ENCODE peak calls at places on chromosomes 12 and 14, in five cellular contexts. D is neural progenitor cell, Y is OCI-LY7, V is A549, M is nephron progenitor cell. I is an unnamed sample.

GRCh38 chr14:106790189-106791036 is 1264.0 kb downstream of the TMEM121 start:
- DNase-seq in V (peak; percentile 25), D (peak; percentile 2), Y (peak; percentile 90), M (peak; percentile 19), I (peak; percentile 71)

GRCh38 chr12:89760783-89761182 is 52.1 kb upstream of the ATP2B1 start:
- DNase-seq in Y (peak; percentile 13), M (no peak), V (no peak), D (no peak), I (no peak)

GRCh38 chr12:39224971-39225370 is 217.9 kb downstream of the KIF21A start:
- DNase-seq in D (no peak), V (no peak), Y (no peak), M (no peak), I (no peak)

GRCh38 chr12:127548123-127548553 is 718.8 kb upstream of the TMEM132C start:
- DNase-seq in D (no peak), V (no peak), Y (no peak), M (no peak), I (no peak)

GRCh38 chr12:22518067-22518719 is 26.1 kb downstream of the C2CD5 start:
- DNase-seq in Y (no peak), V (no peak), D (no peak), M (no peak), I (no peak)

GRCh38 chr14:81412779-81413178 is 12.7 kb upstream of the STON2 start:
- DNase-seq in D (no peak), M (no peak), Y (no peak), V (no peak), I (no peak)

GRCh38 chr12:22289250-22289649 is 45.3 kb downstream of the ST8SIA1 start:
- DNase-seq in Y (no peak), M (no peak), V (no peak), D (no peak), I (no peak)

GRCh38 chr12:126700115-126700514 is 1566.9 kb upstream of the TMEM132C start:
- DNase-seq in D (no peak), Y (no peak), V (no peak), M (no peak), I (no peak)

GRCh38 chr12:58105225-58106119 is 164.1 kb downstream of the ATP23 start:
- DNase-seq in M (no peak), D (no peak), V (peak; percentile 14), Y (no peak), I (no peak)

GRCh38 chr12:104182621-104183378 is 32.8 kb upstream of the TXNRD1 start:
- DNase-seq in M (no peak), Y (no peak), V (no peak), D (no peak), I (no peak)

GRCh38 chr14:53766106-53766505 is 190.5 kb downstream of the BMP4 start:
- DNase-seq in V (no peak), Y (no peak), M (no peak), D (no peak), I (no peak)

GRCh38 chr14:45373877-45374276 is 120.9 kb upstream of the MIS18BP1 start:
- DNase-seq in D (peak; percentile 20), Y (no peak), V (no peak), M (no peak), I (no peak)

GRCh38 chr14:104604461-104605449 is at the start of gene TMEM179:
- DNase-seq in V (no peak), Y (no peak), M (peak; percentile 88), D (peak; percentile 93), I (peak; percentile 53)

GRCh38 chr12:101230547-101230946 is 20.5 kb upstream of the SLC5A8 start:
- DNase-seq in V (no peak), M (no peak), D (no peak), Y (no peak), I (no peak)

GRCh38 chr12:46472893-46473633 is 100.5 kb upstream of the SLC38A2 start:
- DNase-seq in D (no peak), M (no peak), V (no peak), Y (no peak), I (no peak)

GRCh38 chr12:109988274-109988673 is 7.9 kb downstream of the GIT2 start:
- DNase-seq in V (no peak), Y (no peak), M (no peak), D (no peak), I (no peak)

GRCh38 chr12:76866726-76867125 is 12.1 kb downstream of the CSRP2 start:
- DNase-seq in D (peak; percentile 77), V (no peak), Y (peak; percentile 85), M (peak; percentile 36), I (no peak)

GRCh38 chr12:105723066-105723465 is 392.6 kb downstream of the C12orf75 start:
- DNase-seq in V (no peak), Y (no peak), M (no peak), D (peak; percentile 23), I (no peak)

GRCh38 chr12:9235519-9235918 is 27.3 kb upstream of the PZP start:
- DNase-seq in Y (no peak), V (no peak), D (no peak), M (no peak), I (no peak)

GRCh38 chr14:98489115-98489514 is 782.9 kb downstream of the BCL11B start:
- DNase-seq in Y (no peak), V (no peak), D (no peak), M (no peak), I (no peak)

GRCh38 chr12:13000616-13000934 is 510 bp upstream of the HEBP1 start:
- DNase-seq in V (peak; percentile 58), Y (no peak), M (no peak), D (peak; percentile 79), I (peak; percentile 66)

GRCh38 chr12:45801625-45802024 is 72.1 kb downstream of the ARID2 start:
- DNase-seq in D (no peak), Y (no peak), V (no peak), M (no peak), I (no peak)

GRCh38 chr12:130715150-130715995 is 726 bp downstream of the RIMBP2 start:
- DNase-seq in V (no peak), M (peak; percentile 49), D (peak; percentile 57), Y (no peak), I (no peak)

GRCh38 chr14:20429801-20430669 is 5.9 kb downstream of the KLHL33 start:
- DNase-seq in V (no peak), Y (no peak), M (no peak), D (no peak), I (no peak)

GRCh38 chr14:51563560-51563959 is 88.2 kb upstream of the FRMD6 start:
- DNase-seq in Y (no peak), M (no peak), V (no peak), D (no peak), I (no peak)

DNA sequence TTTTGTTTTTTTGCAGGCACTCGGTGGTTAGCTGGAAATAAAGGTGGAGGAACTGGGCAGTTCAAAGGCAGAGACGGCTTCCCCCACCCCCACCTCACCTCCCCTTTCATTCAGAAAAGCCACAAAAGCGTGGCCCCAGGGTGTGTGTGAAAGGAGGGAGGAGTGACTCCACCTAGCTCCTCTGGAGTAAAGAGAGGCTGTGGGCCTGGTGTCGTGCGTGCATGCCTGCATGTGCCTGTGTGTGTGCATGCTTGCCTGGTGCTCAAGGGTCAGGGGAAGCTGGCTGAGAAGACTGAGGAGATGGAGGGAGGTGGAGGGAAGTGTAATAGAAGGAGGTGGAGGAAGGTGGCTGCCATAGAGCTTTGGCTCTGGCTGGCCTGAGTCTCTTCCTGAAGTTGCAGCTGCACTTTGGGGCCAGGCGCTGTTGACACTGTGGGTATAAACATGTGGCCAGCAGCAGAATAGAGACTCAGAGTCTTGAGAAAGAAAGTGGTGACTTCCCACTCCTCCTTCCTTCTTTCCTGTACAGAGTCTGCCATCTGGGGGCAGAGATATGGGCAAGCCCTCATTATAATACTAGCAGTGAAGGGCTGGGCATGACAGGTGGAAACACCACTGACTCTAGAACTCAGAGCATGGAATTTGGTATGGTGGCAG is 36.9 kb upstream of the SINHCAF start:
- DNase-seq in V (no peak), M (no peak), D (peak; percentile 62), Y (peak; percentile 79), I (peak; percentile 47)
- TF ChIP-seq CTCF in V (no peak), M (no peak), D (no peak), Y (peak; percentile 54), I (peak; percentile 22)

DNA sequence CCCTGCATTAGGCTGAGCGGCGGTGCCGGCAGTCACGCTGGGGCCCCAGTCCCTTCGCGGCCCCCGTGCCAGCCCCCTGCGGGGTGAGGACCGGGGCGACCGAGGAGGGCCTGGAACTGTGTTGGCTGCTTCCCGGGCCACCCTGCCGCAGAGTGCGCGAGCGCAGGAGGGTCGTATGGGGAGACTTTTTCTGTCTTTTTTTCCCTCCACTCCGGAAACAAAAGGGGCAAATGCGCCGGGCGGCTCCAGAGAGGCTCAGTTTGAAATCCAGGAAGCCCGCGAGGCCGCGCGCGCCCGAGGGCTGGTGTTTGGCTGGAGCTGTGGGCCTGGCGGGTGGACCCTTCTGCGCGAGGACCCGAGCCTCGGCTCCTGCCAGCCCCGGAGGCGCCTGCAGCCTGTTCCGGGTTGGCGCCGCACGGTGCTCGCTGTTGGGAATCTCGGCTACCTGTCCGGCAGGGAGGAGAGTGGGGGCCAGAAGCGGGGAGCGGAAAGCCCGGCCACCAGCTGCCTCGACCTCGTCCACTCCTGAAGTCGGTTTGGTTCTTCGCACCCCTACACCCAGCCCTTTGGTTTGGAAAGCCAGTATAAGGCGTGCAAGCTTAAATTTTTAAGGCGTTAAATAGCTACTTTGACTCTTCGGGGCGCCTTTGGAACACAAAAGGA is 650 bp downstream of the PLEKHG3 start:
- DNase-seq in V (no peak), D (peak; percentile 47), M (peak; percentile 51), Y (no peak), I (peak; percentile 22)
- TF ChIP-seq CTCF in V (no peak), D (no peak), M (no peak), Y (no peak), I (no peak)

DNA sequence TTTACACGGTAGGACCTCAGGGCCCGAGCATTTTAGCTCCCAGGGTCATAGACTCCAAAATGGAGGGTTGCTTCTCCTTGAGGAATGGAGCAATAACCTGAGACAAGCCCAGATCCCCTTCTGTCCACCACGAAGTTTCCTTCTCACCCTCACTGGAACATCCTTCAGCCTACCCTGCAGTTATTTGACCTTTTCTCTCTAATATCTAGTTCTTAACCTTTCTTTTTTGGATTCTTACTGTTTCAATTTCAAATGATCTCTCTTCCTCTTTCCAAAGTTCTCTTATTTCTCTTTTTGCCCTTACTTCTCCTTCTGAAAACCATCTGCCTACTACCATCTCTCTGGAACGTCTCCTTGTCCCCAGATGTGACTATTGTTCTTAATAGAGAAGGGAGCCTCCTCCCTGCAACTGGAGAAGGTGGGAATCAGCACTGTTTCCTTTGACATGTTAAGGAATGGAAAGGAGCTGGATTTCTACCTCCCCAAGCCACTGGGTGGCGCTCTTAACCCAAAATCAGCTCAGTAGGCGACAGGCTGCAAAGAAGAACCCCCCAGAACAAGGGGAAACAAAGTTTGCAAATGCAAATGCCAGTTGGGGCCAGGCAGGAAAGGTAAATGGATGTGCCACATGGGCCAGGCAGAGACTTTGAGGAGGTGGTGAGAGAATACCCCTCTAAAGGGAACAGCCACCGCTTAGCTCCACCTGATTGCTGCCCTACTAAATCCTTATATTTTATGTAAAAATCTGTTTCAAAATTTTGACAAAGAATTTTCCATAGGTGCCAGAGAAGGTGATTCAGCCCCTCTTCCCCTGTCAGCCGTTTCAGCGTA is 22.4 kb upstream of the PDE1B start:
- DNase-seq in M (peak; percentile 81), D (peak; percentile 82), V (no peak), Y (peak; percentile 47), I (peak; percentile 27)
- TF ChIP-seq CTCF in M (peak; percentile 83), D (peak; percentile 96), V (peak; percentile 52), Y (peak; percentile 92), I (peak; percentile 53)

GRCh38 chr14:75459099-75459741 is 31.4 kb downstream of the JDP2 start:
- DNase-seq in D (no peak), M (no peak), V (no peak), Y (no peak), I (no peak)
- TF ChIP-seq CTCF in D (no peak), M (no peak), V (no peak), Y (no peak), I (no peak)

GRCh38 chr12:915090-915489 is 34.4 kb downstream of the RAD52 start:
- DNase-seq in D (no peak), M (no peak), Y (peak; percentile 38), V (no peak), I (no peak)
- TF ChIP-seq CTCF in D (no peak), M (no peak), Y (no peak), V (no peak), I (no peak)

I was measured in GM20000.